ENCODE peak calls at places on chromosomes 7 and 10, in four cellular contexts. A, W, S and E are unnamed samples.
A peak's percentile ranks its signal among the peaks of the same experiment; 100 is the strongest.

GRCh38 chr7:105656922-105657521 is 75.7 kb upstream of the EFCAB10 start:
- DNase-seq in A (peak; percentile 72), W (no peak), S (no peak), E (no peak)

GRCh38 chr7:98674881-98675280 is 57.8 kb downstream of the NPTX2 start:
- DNase-seq in A (no peak), W (no peak), S (no peak), E (no peak)

GRCh38 chr10:1396236-1396635 is 340.1 kb downstream of the WDR37 start:
- DNase-seq in A (no peak), W (no peak), S (no peak), E (no peak)

GRCh38 chr10:131261890-131262289 is 49.6 kb downstream of the TCERG1L start:
- DNase-seq in A (no peak), W (no peak), S (no peak), E (no peak)

GRCh38 chr7:101913247-101913721 is 95.9 kb downstream of the CUX1 start:
- DNase-seq in A (no peak), W (no peak), S (no peak), E (no peak)

GRCh38 chr7:141685285-141686035 is 16.5 kb downstream of the DENND11 start:
- DNase-seq in A (no peak), W (peak; percentile 22), S (no peak), E (no peak)

GRCh38 chr10:113000454-113000853 is 50.4 kb downstream of the TCF7L2 start:
- DNase-seq in A (no peak), W (no peak), S (no peak), E (no peak)

GRCh38 chr7:132643302-132643701 is 67.0 kb upstream of the PLXNA4 start:
- DNase-seq in A (no peak), W (no peak), S (no peak), E (no peak)

GRCh38 chr10:133115981-133116380 is 28.3 kb downstream of the ADGRA1 start:
- DNase-seq in A (no peak), W (no peak), S (no peak), E (no peak)

GRCh38 chr10:24465124-24465874 is 256.4 kb downstream of the KIAA1217 start:
- DNase-seq in A (no peak), W (no peak), S (no peak), E (no peak)

GRCh38 chr7:107029061-107029763 is 15.3 kb upstream of the PRKAR2B start:
- DNase-seq in A (no peak), W (no peak), S (no peak), E (no peak)

GRCh38 chr7:77409739-77410545 is 6.2 kb downstream of the GSAP start:
- DNase-seq in A (no peak), W (peak; percentile 95), S (peak; percentile 91), E (no peak)

GRCh38 chr7:4683884-4684565 is 1.9 kb downstream of the FOXK1 start:
- DNase-seq in A (peak; percentile 50), W (peak; percentile 77), S (peak; percentile 74), E (no peak)

GRCh38 chr10:119412244-119412750 is 130.2 kb downstream of the RGS10 start:
- DNase-seq in A (no peak), W (no peak), S (peak; percentile 63), E (peak; percentile 48)

GRCh38 chr10:71971311-71971731 is 7.1 kb downstream of the CHST3 start:
- DNase-seq in A (no peak), W (no peak), S (no peak), E (no peak)

GRCh38 chr10:77801474-77802238 is 124.9 kb downstream of the DLG5 start:
- DNase-seq in A (peak; percentile 47), W (no peak), S (peak; percentile 33), E (no peak)

GRCh38 chr10:104255244-104255981 is 721 bp downstream of the GSTO1 start:
- DNase-seq in A (peak; percentile 54), W (peak; percentile 49), S (peak; percentile 83), E (no peak)

GRCh38 chr10:13670311-13670710 is 83.5 kb downstream of the PRPF18 start:
- DNase-seq in A (no peak), W (no peak), S (no peak), E (no peak)

GRCh38 chr10:49400365-49400764 is 4.5 kb upstream of the DRGX start:
- DNase-seq in A (no peak), W (no peak), S (no peak), E (no peak)

DNA sequence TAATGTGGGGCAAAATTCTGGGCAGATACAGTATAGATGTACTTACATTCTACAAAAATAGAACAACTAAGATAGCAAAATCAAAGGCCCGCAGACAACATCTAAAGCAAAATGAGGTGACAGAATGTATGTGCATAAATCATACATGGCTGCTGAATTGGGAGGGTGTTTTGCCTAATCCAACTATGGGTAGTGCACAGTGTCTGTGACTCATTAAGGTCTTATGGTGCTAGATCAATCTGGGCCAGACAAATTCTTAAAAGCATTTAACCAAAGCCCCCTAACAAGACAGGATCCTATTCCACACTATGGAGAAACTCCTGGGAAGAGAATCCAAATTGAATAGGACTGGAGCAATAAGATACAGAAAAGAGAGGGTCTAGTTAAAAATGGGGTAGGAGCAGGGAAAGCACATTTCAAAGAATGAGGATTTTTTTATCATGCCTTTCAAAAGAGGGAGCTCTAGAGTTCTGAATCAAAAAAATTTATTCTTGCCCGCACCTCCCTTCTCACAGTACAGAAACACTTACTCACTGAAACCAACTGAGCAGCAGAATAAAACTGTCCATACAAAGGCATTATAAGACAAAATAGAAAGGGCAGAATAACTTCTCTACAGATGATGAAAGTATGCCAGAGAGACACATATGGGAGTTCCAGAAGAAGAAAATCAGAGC is 181.3 kb downstream of the RNLS start:
- DNase-seq in A (no peak), W (no peak), S (peak; percentile 21), E (no peak)
- TF ChIP-seq CTCF in A (no peak), W (peak; percentile 36), S (peak; percentile 34), E (no peak)

GRCh38 chr7:131335639-131336400 is 8.1 kb downstream of the MKLN1 start:
- DNase-seq in A (no peak), W (no peak), S (no peak), E (no peak)

GRCh38 chr7:131336956-131337355 is 9.3 kb downstream of the MKLN1 start:
- DNase-seq in A (no peak), W (no peak), S (no peak), E (no peak)

GRCh38 chr7:131341690-131342089 is 14.0 kb downstream of the MKLN1 start:
- DNase-seq in A (no peak), W (no peak), S (no peak), E (no peak)

GRCh38 chr7:131338990-131339389 is 11.3 kb downstream of the MKLN1 start:
- DNase-seq in A (no peak), W (no peak), S (no peak), E (no peak)

GRCh38 chr7:131338173-131338572 is 10.5 kb downstream of the MKLN1 start:
- DNase-seq in A (no peak), W (no peak), S (no peak), E (no peak)
- TF ChIP-seq CTCF in A (no peak), W (no peak), S (no peak), E (no peak)

DNA sequence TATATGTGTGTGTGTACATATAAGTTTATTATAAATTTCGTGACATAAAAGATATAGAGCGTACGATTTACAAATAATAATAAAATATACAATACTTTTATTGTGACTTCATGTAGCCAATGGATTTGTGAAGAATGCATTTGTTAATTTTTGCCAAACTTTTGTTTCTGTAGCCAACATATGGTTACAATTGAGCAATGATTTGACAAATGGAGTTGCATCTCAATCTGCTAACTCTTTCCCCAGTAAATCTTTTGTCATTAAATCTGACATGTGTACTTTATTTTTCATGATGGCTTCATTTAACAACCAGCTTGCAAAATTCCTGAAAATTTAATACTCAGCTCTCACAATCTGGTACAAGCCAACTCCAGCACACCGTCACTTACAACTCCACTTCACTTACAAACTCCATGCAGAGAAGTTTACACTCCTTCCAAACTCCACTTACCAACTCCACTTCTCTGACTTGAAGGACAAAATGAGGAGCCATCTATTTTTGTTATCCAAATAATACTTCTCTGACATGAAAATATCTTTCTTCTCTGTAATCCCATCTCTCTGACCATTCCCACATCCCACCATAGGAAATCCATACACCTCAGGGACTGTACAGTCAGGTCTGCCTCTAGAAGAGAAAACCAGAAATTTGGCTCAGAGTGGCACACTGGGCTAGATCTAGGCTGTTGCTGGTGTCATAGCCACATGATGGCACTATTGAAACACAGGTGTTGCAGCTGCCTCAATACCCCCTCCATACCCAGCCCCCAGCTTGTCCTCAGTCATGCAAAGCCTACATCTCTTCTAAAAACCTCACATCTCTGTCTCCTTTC is 26.6 kb upstream of the HIBADH start:
- DNase-seq in A (peak; percentile 25), W (peak; percentile 59), S (no peak), E (no peak)
- TF ChIP-seq CTCF in A (peak; percentile 44), W (peak; percentile 69), S (peak; percentile 22), E (no peak)

GRCh38 chr7:150876817-150877526 is 24.7 kb downstream of the AOC1 start:
- DNase-seq in A (peak; percentile 68), W (peak; percentile 68), S (peak; percentile 9), E (peak; percentile 67)
- TF ChIP-seq CTCF in A (peak; percentile 32), W (peak; percentile 49), S (peak; percentile 50), E (peak; percentile 36)

GRCh38 chr7:131052285-131052942 is 275.3 kb upstream of the MKLN1 start:
- DNase-seq in A (no peak), W (no peak), S (no peak), E (no peak)

GRCh38 chr7:131051304-131051703 is 276.4 kb upstream of the MKLN1 start:
- DNase-seq in A (no peak), W (no peak), S (no peak), E (no peak)

GRCh38 chr7:131057524-131058065 is 270.1 kb upstream of the MKLN1 start:
- DNase-seq in A (no peak), W (no peak), S (no peak), E (no peak)

GRCh38 chr7:131057015-131057518 is 270.6 kb upstream of the MKLN1 start:
- DNase-seq in A (peak; percentile 49), W (no peak), S (peak; percentile 71), E (no peak)

GRCh38 chr7:131056007-131056406 is 271.7 kb upstream of the MKLN1 start:
- DNase-seq in A (no peak), W (no peak), S (no peak), E (no peak)
- TF ChIP-seq CTCF in A (no peak), W (no peak), S (no peak), E (no peak)